ENCODE peak calls at places on chromosomes 13 and 19, in ten cellular contexts. V is NCI-H526 treated with DMSO at 0.1 percent for 48 hours; F is stimulated activated CD4-positive, alpha-beta T cell treated with anti-CD3 and anti-CD28 coated beads, TNF-alpha, amount 100 ng/mL, for 48 hours; Q is CD4-positive, alpha-beta T cell; X is germinal center; M is stimulated activated naive CD8-positive, alpha-beta T cell treated with anti-CD3 and anti-CD28 coated beads, Interleukin-15, Interleukin-2, amounts not matched to agents 100 U/mL and 50 U/mL, for 24 hours; H is astrocyte of the spinal cord; Z is SW480; A is substantia nigra; W is stimulated activated CD8-positive, alpha-beta memory T cell treated with anti-CD3 and anti-CD28 coated beads, Interleukin-7, amount 100 ng/mL, for 4 hours. E is an unnamed sample.

GRCh38 chr13:111626371-111627305 is 306.2 kb downstream of the TEX29 start:
- DNase-seq in V (no peak), F (no peak), Q (no peak), X (no peak), M (no peak), H (no peak), Z (no peak), A (no peak), W (no peak), E (no peak)

GRCh38 chr19:29121684-29122083 is 91.3 kb downstream of the UQCRFS1 start:
- DNase-seq in V (peak), F (no peak), Q (no peak), X (peak), M (peak), H (no peak), Z (peak), A (no peak), W (no peak), E (no peak)

GRCh38 chr13:48232420-48233096 is 448 bp upstream of the ITM2B start:
- DNase-seq in V (peak), F (no peak), Q (no peak), X (peak), M (peak), H (peak), Z (peak), A (no peak), W (no peak), E (no peak)

GRCh38 chr13:113851826-113852535 is 11.9 kb downstream of the GAS6 start:
- DNase-seq in V (no peak), F (no peak), Q (no peak), X (no peak), M (no peak), H (no peak), Z (no peak), A (no peak), W (no peak), E (no peak)

GRCh38 chr13:92103673-92104296 is 705.4 kb downstream of the GPC5 start:
- DNase-seq in V (no peak), F (no peak), Q (no peak), X (no peak), M (no peak), H (no peak), Z (no peak), A (no peak), W (no peak), E (no peak)

GRCh38 chr13:112756511-112756966 is 66.7 kb downstream of the ATP11A start:
- DNase-seq in V (no peak), F (no peak), Q (no peak), X (no peak), M (no peak), H (no peak), Z (no peak), A (no peak), W (no peak), E (no peak)

GRCh38 chr19:16161848-16162247 is 11.5 kb downstream of the CIB3 start:
- DNase-seq in V (no peak), F (no peak), Q (no peak), X (no peak), M (peak), H (peak), Z (peak), A (no peak), W (no peak), E (no peak)

GRCh38 chr13:80145291-80145690 is 195.6 kb downstream of the SPRY2 start:
- DNase-seq in V (no peak), F (no peak), Q (no peak), X (no peak), M (no peak), H (no peak), Z (no peak), A (no peak), W (no peak), E (no peak)

GRCh38 chr13:24341439-24341838 is 32.1 kb downstream of the C1QTNF9 start:
- DNase-seq in V (no peak), F (no peak), Q (no peak), X (no peak), M (no peak), H (peak), Z (no peak), A (no peak), W (no peak), E (no peak)

GRCh38 chr19:52734340-52734892 is 428 bp downstream of the ZNF611 start:
- DNase-seq in V (peak), F (no peak), Q (no peak), X (no peak), M (peak), H (peak), Z (no peak), A (no peak), W (no peak), E (peak)

GRCh38 chr13:112354330-112355273 is 21.6 kb upstream of the SPACA7 start:
- DNase-seq in V (no peak), F (no peak), Q (no peak), X (no peak), M (no peak), H (no peak), Z (no peak), A (no peak), W (no peak), E (no peak)

GRCh38 chr19:38233740-38234251 is 9.8 kb upstream of the DPF1 start:
- DNase-seq in V (no peak), F (peak), Q (peak), X (peak), M (peak), H (peak), Z (peak), A (peak), W (peak), E (no peak)